ENCODE peak calls at places on chromosomes 3 and 15, in nine cellular contexts. C is coronary artery, U is pancreas, H is left ventricle myocardium inferior, X is MCF 10A, J is foreskin fibroblast, F is astrocyte of the spinal cord, Y is GM23338, B is endodermal cell. G is an unnamed sample.

GRCh38 chr3:152011812-152012735 is 138.6 kb downstream of the SUCNR1 start:
- DNase-seq in C (no peak), U (no peak), H (no peak), X (no peak), J (no peak), F (no peak), Y (no peak), B (no peak), G (no peak)

GRCh38 chr15:69742361-69742760 is 289.7 kb downstream of the RPLP1 start:
- DNase-seq in C (no peak), U (no peak), H (no peak), X (no peak), J (no peak), F (no peak), Y (no peak), B (no peak), G (no peak)

GRCh38 chr3:128060473-128061381 is 8.5 kb downstream of the SEC61A1 start:
- DNase-seq in C (no peak), U (no peak), H (no peak), X (peak; percentile 50), J (peak; percentile 98), F (peak; percentile 91), Y (no peak), B (peak; percentile 43), G (no peak)

GRCh38 chr3:110741891-110742290 is 329.7 kb upstream of the NECTIN3 start:
- DNase-seq in C (no peak), U (no peak), H (no peak), X (no peak), J (no peak), F (no peak), Y (no peak), B (no peak), G (no peak)

GRCh38 chr3:42148982-42149432 is 57.9 kb downstream of the TRAK1 start:
- DNase-seq in C (no peak), U (no peak), H (peak; percentile 73), X (no peak), J (peak; percentile 92), F (peak; percentile 84), Y (peak; percentile 92), B (peak; percentile 90), G (peak; percentile 16)

GRCh38 chr15:31298707-31299172 is 27.9 kb upstream of the KLF13 start:
- DNase-seq in C (peak; percentile 67), U (no peak), H (no peak), X (no peak), J (no peak), F (no peak), Y (no peak), B (peak; percentile 30), G (peak; percentile 62)

GRCh38 chr15:83695246-83695645 is 41.3 kb downstream of the ADAMTSL3 start:
- DNase-seq in C (no peak), U (no peak), H (no peak), X (peak; percentile 22), J (peak; percentile 31), F (no peak), Y (peak; percentile 21), B (peak; percentile 58), G (no peak)

GRCh38 chr15:70035719-70036077 is 62.0 kb downstream of the TLE3 start:
- DNase-seq in C (no peak), U (no peak), H (no peak), X (no peak), J (no peak), F (no peak), Y (no peak), B (no peak), G (no peak)

GRCh38 chr15:79432345-79433311 is 492 bp downstream of the MINAR1 start:
- DNase-seq in C (no peak), U (no peak), H (no peak), X (no peak), J (no peak), F (no peak), Y (peak; percentile 75), B (peak; percentile 85), G (no peak)
- TF ChIP-seq CTCF in C (no peak), U (no peak), H (no peak), X (no peak), J (no peak), F (no peak), Y (no peak), B (peak; percentile 44), G (peak; percentile 25)

GRCh38 chr3:189340680-189341460 is 169.1 kb downstream of the TPRG1 start:
- DNase-seq in C (no peak), U (no peak), H (no peak), X (peak; percentile 30), J (no peak), F (no peak), Y (peak; percentile 73), B (peak; percentile 79), G (no peak)
- TF ChIP-seq CTCF in C (no peak), U (no peak), H (no peak), X (peak; percentile 8), J (peak; percentile 16), F (peak; percentile 25), Y (peak; percentile 64), B (peak; percentile 70), G (peak; percentile 52)

GRCh38 chr15:79185199-79185598 is 94.6 kb upstream of the RASGRF1 start:
- DNase-seq in C (no peak), U (no peak), H (no peak), X (no peak), J (peak; percentile 12), F (no peak), Y (peak; percentile 65), B (peak; percentile 88), G (no peak)
- TF ChIP-seq CTCF in C (no peak), U (no peak), H (no peak), X (no peak), J (peak; percentile 20), F (peak; percentile 44), Y (peak; percentile 54), B (peak; percentile 62), G (no peak)

GRCh38 chr3:22729981-22730380 is 473.1 kb upstream of the UBE2E2 start:
- DNase-seq in C (no peak), U (no peak), H (no peak), X (peak; percentile 35), J (peak; percentile 12), F (no peak), Y (peak; percentile 14), B (no peak), G (no peak)
- TF ChIP-seq CTCF in C (no peak), U (no peak), H (peak; percentile 23), X (peak; percentile 45), J (no peak), F (peak; percentile 39), Y (peak; percentile 49), B (peak; percentile 77), G (peak; percentile 64)

G was measured in type B pancreatic cell.